ENCODE peak calls at places on chromosomes 11 and 22, in seven cellular contexts. F is GM10248, M is astrocyte, S is ovary, N is A549, T is GM03348, W is A172. O is an unnamed sample.

GRCh38 chr22:36425977-36426523 is 38.3 kb upstream of the MYH9 start:
- DNase-seq in F (no peak), M (no peak), S (no peak), N (peak), T (no peak), W (no peak), O (no peak)

GRCh38 chr11:69326622-69327219 is 32.8 kb downstream of the MYEOV start:
- DNase-seq in F (no peak), M (no peak), S (no peak), N (no peak), T (no peak), W (no peak), O (no peak)

GRCh38 chr11:36271794-36272409 is 17.3 kb downstream of the COMMD9 start:
- DNase-seq in F (no peak), M (no peak), S (no peak), N (no peak), T (no peak), W (no peak), O (no peak)

GRCh38 chr11:6475936-6476335 is 2.2 kb upstream of the TRIM3 start:
- DNase-seq in F (no peak), M (no peak), S (no peak), N (no peak), T (no peak), W (no peak), O (no peak)

GRCh38 chr11:832529-833113 is at the start of gene CD151:
- DNase-seq in F (peak), M (no peak), S (no peak), N (peak), T (peak), W (peak), O (no peak)

GRCh38 chr11:2379471-2380174 is 2.5 kb downstream of the CD81 start:
- DNase-seq in F (no peak), M (no peak), S (peak), N (no peak), T (peak), W (no peak), O (no peak)

GRCh38 chr11:30860970-30861369 is 274.8 kb upstream of the MPPED2 start:
- DNase-seq in F (no peak), M (no peak), S (no peak), N (no peak), T (no peak), W (no peak), O (no peak)

GRCh38 chr11:44894217-44894617 is 56.5 kb downstream of the TP53I11 start:
- DNase-seq in F (peak), M (peak), S (peak), N (peak), T (peak), W (peak), O (no peak)

GRCh38 chr11:63761870-63762661 is 6.5 kb downstream of the ZFTA start:
- DNase-seq in F (no peak), M (no peak), S (peak), N (no peak), T (no peak), W (no peak), O (no peak)

GRCh38 chr11:94767701-94768601 is at the start of gene AMOTL1:
- DNase-seq in F (peak), M (peak), S (peak), N (peak), T (peak), W (peak), O (no peak)

GRCh38 chr11:111454561-111455192 is 57.5 kb downstream of the BTG4 start:
- DNase-seq in F (peak), M (peak), S (no peak), N (peak), T (peak), W (peak), O (no peak)

GRCh38 chr22:32534252-32535215 is 59.9 kb downstream of the FBXO7 start:
- DNase-seq in F (no peak), M (peak), S (no peak), N (no peak), T (no peak), W (no peak), O (no peak)

GRCh38 chr11:10728154-10728553 is 22.9 kb upstream of the CTR9 start:
- DNase-seq in F (no peak), M (no peak), S (no peak), N (no peak), T (no peak), W (no peak), O (no peak)

GRCh38 chr11:125401746-125402145 is 94.3 kb downstream of the FEZ1 start:
- DNase-seq in F (no peak), M (no peak), S (peak), N (no peak), T (no peak), W (no peak), O (no peak)

GRCh38 chr11:109197656-109198055 is 224.3 kb upstream of the C11orf87 start:
- DNase-seq in F (no peak), M (peak), S (no peak), N (no peak), T (peak), W (no peak), O (no peak)

GRCh38 chr11:72736452-72737069 is 15.6 kb downstream of the ARAP1 start:
- DNase-seq in F (peak), M (peak), S (no peak), N (peak), T (peak), W (peak), O (no peak)

GRCh38 chr22:26304730-26305129 is 124.3 kb upstream of the ASPHD2 start:
- DNase-seq in F (no peak), M (no peak), S (no peak), N (no peak), T (no peak), W (no peak), O (no peak)

GRCh38 chr11:64086263-64086938 is 50.7 kb downstream of the FLRT1 start:
- DNase-seq in F (no peak), M (no peak), S (peak), N (peak), T (peak), W (peak), O (no peak)

GRCh38 chr11:70637186-70637800 is 239.0 kb downstream of the CTTN start:
- DNase-seq in F (no peak), M (no peak), S (no peak), N (no peak), T (no peak), W (no peak), O (no peak)

GRCh38 chr11:1180947-1181391 is 23.2 kb downstream of the MUC5AC start:
- DNase-seq in F (no peak), M (no peak), S (no peak), N (no peak), T (no peak), W (no peak), O (no peak)

GRCh38 chr11:61067782-61068181 is 34.5 kb upstream of the CD5 start:
- DNase-seq in F (no peak), M (no peak), S (no peak), N (no peak), T (no peak), W (no peak), O (no peak)

GRCh38 chr11:128905345-128906184 is 14.4 kb downstream of the KCNJ5 start:
- DNase-seq in F (peak), M (no peak), S (peak), N (peak), T (peak), W (peak), O (no peak)

GRCh38 chr11:73314121-73314948 is 6.3 kb downstream of the ARHGEF17 start:
- DNase-seq in F (peak), M (peak), S (no peak), N (peak), T (no peak), W (peak), O (no peak)

GRCh38 chr11:103898065-103898464 is 138.4 kb upstream of the DDI1 start:
- DNase-seq in F (peak), M (no peak), S (no peak), N (no peak), T (no peak), W (no peak), O (peak)

GRCh38 chr11:122101625-122102291 is 14.3 kb downstream of the BLID start:
- DNase-seq in F (no peak), M (peak), S (peak), N (no peak), T (peak), W (peak), O (no peak)

GRCh38 chr11:58060535-58060934 is 29.8 kb downstream of the OR6Q1 start:
- DNase-seq in F (no peak), M (no peak), S (no peak), N (no peak), T (no peak), W (no peak), O (no peak)

GRCh38 chr11:10026514-10026913 is 267.5 kb downstream of the SBF2 start:
- DNase-seq in F (no peak), M (peak), S (no peak), N (no peak), T (peak), W (no peak), O (no peak)

GRCh38 chr22:45082795-45083194 is 73.0 kb upstream of the PHF21B start:
- DNase-seq in F (no peak), M (no peak), S (no peak), N (peak), T (no peak), W (no peak), O (no peak)